ENCODE peak calls at places on chromosomes 3 and 15, in four cellular contexts. J, U, E and V are unnamed samples.
A peak's percentile ranks its signal among the peaks of the same experiment; 100 is the strongest.

GRCh38 chr3:155435821-155436220 is 142.3 kb upstream of the STRIT1 start:
- DNase-seq in J (no peak), U (no peak), E (no peak), V (no peak)

GRCh38 chr15:39624806-39625205 is 43.9 kb downstream of the THBS1 start:
- DNase-seq in J (peak; percentile 42), U (peak; percentile 88), E (peak; percentile 89), V (peak; percentile 83)

GRCh38 chr15:65101418-65101890 is 13.5 kb downstream of the UBAP1L start:
- DNase-seq in J (peak; percentile 69), U (peak; percentile 53), E (no peak), V (peak; percentile 84)

GRCh38 chr15:34241376-34242350 is 16.8 kb downstream of the EMC4 start:
- DNase-seq in J (no peak), U (peak; percentile 75), E (peak; percentile 35), V (no peak)

GRCh38 chr15:39774688-39775267 is 7.9 kb downstream of the FSIP1 start:
- DNase-seq in J (no peak), U (no peak), E (peak; percentile 52), V (no peak)

GRCh38 chr15:98342911-98343310 is 305.4 kb upstream of the IGF1R start:
- DNase-seq in J (no peak), U (no peak), E (no peak), V (no peak)

GRCh38 chr3:69999191-70000027 is at the start of gene SAMMSON:
- DNase-seq in J (peak; percentile 69), U (peak; percentile 17), E (no peak), V (peak; percentile 41)

GRCh38 chr15:43229977-43230376 is 9.2 kb upstream of the EPB42 start:
- DNase-seq in J (no peak), U (no peak), E (no peak), V (no peak)

GRCh38 chr3:44554626-44555592 is at the start of gene ZKSCAN7:
- DNase-seq in J (peak; percentile 64), U (no peak), E (peak; percentile 37), V (peak; percentile 62)

GRCh38 chr15:89195836-89196235 is 25.5 kb downstream of the RLBP1 start:
- DNase-seq in J (no peak), U (no peak), E (no peak), V (no peak)

GRCh38 chr3:29281265-29282228 is 676 bp downstream of the RBMS3 start:
- DNase-seq in J (peak; percentile 42), U (peak; percentile 30), E (no peak), V (peak; percentile 69)

GRCh38 chr3:124101643-124102042 is 109.7 kb upstream of the ROPN1 start:
- DNase-seq in J (no peak), U (no peak), E (no peak), V (no peak)

GRCh38 chr3:55330756-55331155 is 156.3 kb downstream of the WNT5A start:
- DNase-seq in J (no peak), U (no peak), E (no peak), V (no peak)

GRCh38 chr15:99981223-99981647 is 248.0 kb upstream of the LYSMD4 start:
- DNase-seq in J (no peak), U (peak; percentile 56), E (no peak), V (no peak)

GRCh38 chr3:183555541-183556081 is at the start of gene KLHL6:
- DNase-seq in J (no peak), U (no peak), E (peak; percentile 69), V (no peak)

GRCh38 chr3:182913889-182914288 is 66.4 kb downstream of the DCUN1D1 start:
- DNase-seq in J (no peak), U (peak; percentile 18), E (peak; percentile 40), V (no peak)

GRCh38 chr15:74584779-74585178 is 30.9 kb upstream of the CLK3 start:
- DNase-seq in J (no peak), U (no peak), E (no peak), V (no peak)

GRCh38 chr3:187717572-187717971 is 15.2 kb upstream of the RTP2 start:
- DNase-seq in J (no peak), U (no peak), E (no peak), V (no peak)

GRCh38 chr3:106329505-106329904 is 460.7 kb upstream of the CBLB start:
- DNase-seq in J (no peak), U (no peak), E (no peak), V (no peak)

GRCh38 chr15:99447497-99448371 is 118.0 kb upstream of the MEF2A start:
- DNase-seq in J (no peak), U (no peak), E (no peak), V (no peak)

GRCh38 chr3:196096382-196096953 is 14.6 kb upstream of the TFRC start:
- DNase-seq in J (no peak), U (no peak), E (no peak), V (no peak)

GRCh38 chr3:44042772-44043171 is 198.9 kb upstream of the TOPAZ1 start:
- DNase-seq in J (no peak), U (no peak), E (no peak), V (no peak)

GRCh38 chr15:54101664-54102270 is 123.5 kb downstream of the UNC13C start:
- DNase-seq in J (no peak), U (no peak), E (no peak), V (no peak)

GRCh38 chr15:68558318-68559305 is 20.2 kb upstream of the CORO2B start:
- DNase-seq in J (no peak), U (no peak), E (no peak), V (no peak)

GRCh38 chr3:149376728-149377407 is 581 bp downstream of the TM4SF1 start:
- DNase-seq in J (no peak), U (peak; percentile 50), E (no peak), V (no peak)

GRCh38 chr3:133747373-133747772 is 1.2 kb downstream of the TF start:
- DNase-seq in J (no peak), U (no peak), E (no peak), V (no peak)

GRCh38 chr3:133745981-133746721 is at the start of gene TF:
- DNase-seq in J (no peak), U (no peak), E (no peak), V (no peak)

GRCh38 chr3:133747907-133748639 is 1.9 kb downstream of the TF start:
- DNase-seq in J (no peak), U (no peak), E (no peak), V (no peak)

GRCh38 chr3:133745108-133745507 is 1.1 kb upstream of the TF start:
- DNase-seq in J (no peak), U (no peak), E (no peak), V (no peak)

GRCh38 chr3:133746722-133747086 is 511 bp downstream of the TF start:
- DNase-seq in J (no peak), U (no peak), E (no peak), V (no peak)
- H3K27me3 ChIP-seq in J (no peaks in the 10 kb centered on the region), U (no peaks in the 10 kb centered on the region), E (peaks cover 5% of the 10 kb centered on the region), V (peaks cover 18% of the 10 kb centered on the region)

GRCh38 chr3:23389089-23389488 is 186.0 kb downstream of the UBE2E2 start:
- DNase-seq in J (no peak), U (peak; percentile 59), E (no peak), V (no peak)
- H3K4me3 ChIP-seq in J (no peak overlapping the region), U (no peak overlapping the region), E (no peak overlapping the region), V (no peak overlapping the region)

DNA sequence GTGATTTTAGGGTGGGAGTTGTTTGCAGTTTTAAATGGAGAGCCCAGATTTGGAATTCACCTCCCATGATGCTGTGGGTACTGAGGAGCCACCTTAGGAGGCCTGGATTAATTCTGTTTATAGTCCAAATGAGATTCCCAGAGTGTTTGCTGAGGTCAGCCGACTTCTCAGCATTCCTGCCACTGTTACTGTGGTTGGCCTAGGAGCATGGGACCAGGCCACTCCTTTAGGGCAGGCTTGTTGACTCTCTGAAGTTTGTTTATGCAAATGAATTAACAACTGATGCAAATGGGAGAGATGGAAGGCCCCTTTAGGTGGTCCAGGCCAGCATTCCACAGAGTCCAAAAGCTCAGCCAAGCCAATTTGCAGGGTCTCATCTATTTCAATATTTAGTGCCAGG is 46.1 kb downstream of the CACNA2D3 start:
- DNase-seq in J (no peak), U (no peak), E (no peak), V (no peak)
- H3K4me1 ChIP-seq in J (no peaks in the 10 kb centered on the region), U (no peaks in the 10 kb centered on the region), E (no peaks in the 10 kb centered on the region), V (no peaks in the 10 kb centered on the region)

GRCh38 chr15:48440084-48440483 is 108.9 kb downstream of the DUT start:
- DNase-seq in J (no peak), U (no peak), E (no peak), V (no peak)
- H3K27me3 ChIP-seq in J (no peaks in the 10 kb centered on the region), U (no peaks in the 10 kb centered on the region), E (no peaks in the 10 kb centered on the region), V (no peaks in the 10 kb centered on the region)

DNA sequence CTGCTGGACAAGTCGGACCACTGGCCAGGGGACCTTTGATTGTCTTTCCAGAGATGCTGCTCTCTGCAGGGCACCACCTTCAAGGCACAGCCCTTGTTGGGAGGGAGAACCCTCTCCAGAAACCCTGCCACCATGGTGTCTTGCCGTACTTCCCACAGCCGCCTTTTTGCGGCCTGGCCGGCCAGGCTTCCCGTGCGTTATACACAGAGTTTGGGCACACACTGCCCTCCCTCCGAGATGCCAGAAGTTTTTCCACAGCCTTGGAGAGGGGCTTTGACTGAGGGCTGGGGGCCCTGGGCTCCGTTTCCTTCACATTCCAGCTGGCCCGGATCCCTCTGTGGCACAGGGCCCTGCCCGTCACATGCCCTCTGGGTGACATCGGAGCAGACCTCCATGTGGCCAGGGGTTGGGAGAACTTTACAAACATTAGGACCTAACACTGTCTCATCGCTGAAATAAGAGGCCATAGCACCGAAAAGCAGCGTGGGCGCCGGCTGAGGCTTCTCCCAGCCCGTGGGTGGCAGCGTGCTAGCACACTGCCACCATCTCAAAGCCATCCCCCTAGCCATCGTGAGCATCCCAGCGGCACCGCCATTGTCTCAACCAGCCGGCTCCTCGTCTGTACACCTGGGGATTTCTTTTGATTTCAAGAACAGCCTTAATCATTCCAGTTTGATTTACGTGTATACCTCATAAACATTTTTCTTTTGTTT is 6.3 kb upstream of the APEH start:
- DNase-seq in J (no peak), U (no peak), E (no peak), V (no peak)
- H3K4me3 ChIP-seq in J (no peak overlapping the region), U (peak overlapping the region; percentile 15), E (no peak overlapping the region), V (no peak overlapping the region)